ENCODE peak calls at places on chromosomes 5 and 9, in ten cellular contexts. T is AG09319; D is RWPE2; E is SHP77 treated with DMSO at 0.1 percent for 48 hours; G is iPS-NIHi11; N is mesenteric fat pad; C is neural crest cell; K is T-cell; R is GM23248; V is stimulated activated CD4-positive, alpha-beta T cell treated with anti-CD3 and anti-CD28 coated beads, TNF-alpha, amount 100 ng/mL, for 1 hour. O is an unnamed sample.

GRCh38 chr5:152560508-152561137 is 155.5 kb upstream of the NMUR2 start:
- DNase-seq in T (no peak), D (no peak), E (peak), G (peak), N (no peak), C (peak), K (peak), R (peak), V (no peak), O (peak)

GRCh38 chr5:136330353-136330913 is 34.9 kb downstream of the TRPC7 start:
- DNase-seq in T (no peak), D (no peak), E (no peak), G (no peak), N (no peak), C (no peak), K (no peak), R (no peak), V (no peak), O (no peak)

GRCh38 chr5:1445313-1445894 is at the start of gene SLC6A3:
- DNase-seq in T (no peak), D (peak), E (no peak), G (peak), N (peak), C (peak), K (no peak), R (no peak), V (no peak), O (no peak)

GRCh38 chr9:113475031-113475430 is 11.5 kb downstream of the RGS3 start:
- DNase-seq in T (no peak), D (no peak), E (no peak), G (no peak), N (no peak), C (no peak), K (no peak), R (no peak), V (no peak), O (no peak)

GRCh38 chr5:174769005-174769404 is 44.6 kb downstream of the MSX2 start:
- DNase-seq in T (no peak), D (no peak), E (no peak), G (no peak), N (no peak), C (no peak), K (no peak), R (no peak), V (no peak), O (no peak)

GRCh38 chr9:35311891-35312639 is 150.3 kb downstream of the UNC13B start:
- DNase-seq in T (no peak), D (no peak), E (no peak), G (no peak), N (no peak), C (no peak), K (no peak), R (peak), V (no peak), O (no peak)

GRCh38 chr9:83424831-83425230 is 113.4 kb downstream of the FRMD3 start:
- DNase-seq in T (no peak), D (no peak), E (no peak), G (no peak), N (no peak), C (no peak), K (no peak), R (no peak), V (no peak), O (no peak)

GRCh38 chr5:10525124-10525495 is 38.8 kb upstream of the ANKRD33B start:
- DNase-seq in T (no peak), D (no peak), E (no peak), G (no peak), N (no peak), C (no peak), K (no peak), R (no peak), V (no peak), O (no peak)

GRCh38 chr9:27353405-27354229 is 56.7 kb upstream of the EQTN start:
- DNase-seq in T (no peak), D (no peak), E (no peak), G (peak), N (no peak), C (no peak), K (no peak), R (peak), V (no peak), O (no peak)

GRCh38 chr9:109789582-109790360 is 9.8 kb downstream of the PALM2AKAP2 start:
- DNase-seq in T (no peak), D (no peak), E (no peak), G (no peak), N (no peak), C (no peak), K (no peak), R (no peak), V (no peak), O (no peak)

GRCh38 chr5:167861134-167861930 is 430.1 kb upstream of the WWC1 start:
- DNase-seq in T (no peak), D (no peak), E (no peak), G (peak), N (no peak), C (peak), K (no peak), R (peak), V (no peak), O (no peak)

GRCh38 chr9:129162901-129163670 is 15.0 kb downstream of the IER5L start:
- DNase-seq in T (no peak), D (no peak), E (no peak), G (no peak), N (no peak), C (no peak), K (no peak), R (peak), V (no peak), O (no peak)

GRCh38 chr9:92988215-92988731 is 41.0 kb downstream of the FGD3 start:
- DNase-seq in T (no peak), D (no peak), E (no peak), G (no peak), N (no peak), C (no peak), K (no peak), R (no peak), V (no peak), O (no peak)

GRCh38 chr9:106731910-106732309 is 131.1 kb upstream of the ZNF462 start:
- DNase-seq in T (no peak), D (no peak), E (peak), G (no peak), N (no peak), C (no peak), K (no peak), R (no peak), V (no peak), O (no peak)

GRCh38 chr9:93187574-93187973 is 3.6 kb downstream of the WNK2 start:
- DNase-seq in T (no peak), D (no peak), E (no peak), G (no peak), N (no peak), C (no peak), K (no peak), R (no peak), V (no peak), O (no peak)

GRCh38 chr9:116100711-116101111 is 52.9 kb upstream of the PAPPA start:
- DNase-seq in T (no peak), D (no peak), E (no peak), G (no peak), N (no peak), C (no peak), K (no peak), R (peak), V (no peak), O (no peak)

GRCh38 chr5:110639307-110639902 is 87.1 kb downstream of the TMEM232 start:
- DNase-seq in T (no peak), D (no peak), E (no peak), G (no peak), N (no peak), C (no peak), K (no peak), R (peak), V (no peak), O (no peak)

GRCh38 chr5:54362992-54363630 is 52.7 kb upstream of the ARL15 start:
- DNase-seq in T (no peak), D (no peak), E (no peak), G (no peak), N (no peak), C (no peak), K (no peak), R (peak), V (no peak), O (no peak)

GRCh38 chr5:543755-544674 is 19.8 kb upstream of the SLC9A3 start:
- DNase-seq in T (no peak), D (no peak), E (no peak), G (no peak), N (no peak), C (no peak), K (peak), R (no peak), V (no peak), O (no peak)

GRCh38 chr9:134533850-134534585 is 107.6 kb upstream of the COL5A1 start:
- DNase-seq in T (no peak), D (peak), E (no peak), G (no peak), N (no peak), C (no peak), K (no peak), R (no peak), V (no peak), O (no peak)

GRCh38 chr5:94017579-94017978 is 276.2 kb upstream of the POU5F2 start:
- DNase-seq in T (no peak), D (no peak), E (no peak), G (no peak), N (no peak), C (no peak), K (no peak), R (peak), V (no peak), O (no peak)

GRCh38 chr5:80034559-80034958 is 589 bp upstream of the THBS4 start:
- DNase-seq in T (no peak), D (no peak), E (no peak), G (no peak), N (no peak), C (no peak), K (no peak), R (no peak), V (no peak), O (no peak)

GRCh38 chr5:33808699-33809098 is 83.1 kb downstream of the ADAMTS12 start:
- DNase-seq in T (no peak), D (no peak), E (no peak), G (no peak), N (no peak), C (no peak), K (no peak), R (no peak), V (no peak), O (no peak)

O was measured in central memory CD8-positive, alpha-beta T cell.